ENCODE peak calls at places on chromosome X, in five cellular contexts. W, Y, D, X and I are unnamed samples.

GRCh38 chrX:31993635-31994034 is 921.8 kb upstream of the FTHL17 start:
- DNase-seq in D (no peak), X (no peak), Y (no peak), W (no peak), I (no peak)

GRCh38 chrX:129655547-129656248 is 942 bp upstream of the APLN start:
- DNase-seq in D (no peak), Y (no peak), W (no peak), X (no peak), I (no peak)

GRCh38 chrX:10072786-10073568 is 83.8 kb upstream of the CLCN4 start:
- DNase-seq in D (no peak), Y (no peak), X (no peak), W (no peak), I (no peak)

GRCh38 chrX:54540289-54540688 is 10.3 kb downstream of the GNL3L start:
- DNase-seq in Y (no peak), W (no peak), X (no peak), D (no peak), I (no peak)

GRCh38 chrX:44343412-44343942 is at the start of gene EFHC2:
- DNase-seq in X (peak), W (no peak), Y (peak), D (peak), I (no peak)

GRCh38 chrX:10055430-10055829 is 88.3 kb downstream of the CLDN34 start:
- DNase-seq in D (no peak), X (no peak), W (no peak), Y (no peak), I (no peak)

GRCh38 chrX:1592128-1592862 is 891 bp downstream of the AKAP17A start:
- DNase-seq in W (no peak), Y (no peak), X (peak), D (peak), I (no peak)

GRCh38 chrX:13658602-13659001 is 5.7 kb downstream of the TCEANC start:
- DNase-seq in X (no peak), W (no peak), Y (no peak), D (no peak), I (no peak)

GRCh38 chrX:73765776-73766465 is 202.9 kb downstream of the CHIC1 start:
- DNase-seq in Y (no peak), W (no peak), D (no peak), X (no peak), I (no peak)

GRCh38 chrX:12439396-12439795 is 301.1 kb downstream of the FRMPD4 start:
- DNase-seq in D (no peak), X (no peak), W (no peak), Y (no peak), I (no peak)

GRCh38 chrX:22360129-22360528 is 87.4 kb downstream of the CBLL2 start:
- DNase-seq in D (no peak), X (no peak), Y (no peak), W (no peak), I (no peak)

GRCh38 chrX:15849555-15849954 is 5.1 kb downstream of the AP1S2 start:
- DNase-seq in D (no peak), W (no peak), X (no peak), Y (no peak), I (no peak)

GRCh38 chrX:153971124-153971631 is 440 bp downstream of the HCFC1 start:
- DNase-seq in D (peak), Y (peak), W (peak), X (peak), I (peak)

GRCh38 chrX:50700921-50701320 is 113.1 kb downstream of the SHROOM4 start:
- DNase-seq in Y (no peak), X (no peak), W (no peak), D (no peak), I (no peak)

GRCh38 chrX:129759576-129760061 is 20.1 kb upstream of the SASH3 start:
- DNase-seq in D (no peak), Y (peak), W (no peak), X (no peak), I (no peak)

GRCh38 chrX:41684138-41684537 is 4.6 kb upstream of the GPR34 start:
- DNase-seq in W (no peak), Y (no peak), X (no peak), D (no peak), I (no peak)

DNA sequence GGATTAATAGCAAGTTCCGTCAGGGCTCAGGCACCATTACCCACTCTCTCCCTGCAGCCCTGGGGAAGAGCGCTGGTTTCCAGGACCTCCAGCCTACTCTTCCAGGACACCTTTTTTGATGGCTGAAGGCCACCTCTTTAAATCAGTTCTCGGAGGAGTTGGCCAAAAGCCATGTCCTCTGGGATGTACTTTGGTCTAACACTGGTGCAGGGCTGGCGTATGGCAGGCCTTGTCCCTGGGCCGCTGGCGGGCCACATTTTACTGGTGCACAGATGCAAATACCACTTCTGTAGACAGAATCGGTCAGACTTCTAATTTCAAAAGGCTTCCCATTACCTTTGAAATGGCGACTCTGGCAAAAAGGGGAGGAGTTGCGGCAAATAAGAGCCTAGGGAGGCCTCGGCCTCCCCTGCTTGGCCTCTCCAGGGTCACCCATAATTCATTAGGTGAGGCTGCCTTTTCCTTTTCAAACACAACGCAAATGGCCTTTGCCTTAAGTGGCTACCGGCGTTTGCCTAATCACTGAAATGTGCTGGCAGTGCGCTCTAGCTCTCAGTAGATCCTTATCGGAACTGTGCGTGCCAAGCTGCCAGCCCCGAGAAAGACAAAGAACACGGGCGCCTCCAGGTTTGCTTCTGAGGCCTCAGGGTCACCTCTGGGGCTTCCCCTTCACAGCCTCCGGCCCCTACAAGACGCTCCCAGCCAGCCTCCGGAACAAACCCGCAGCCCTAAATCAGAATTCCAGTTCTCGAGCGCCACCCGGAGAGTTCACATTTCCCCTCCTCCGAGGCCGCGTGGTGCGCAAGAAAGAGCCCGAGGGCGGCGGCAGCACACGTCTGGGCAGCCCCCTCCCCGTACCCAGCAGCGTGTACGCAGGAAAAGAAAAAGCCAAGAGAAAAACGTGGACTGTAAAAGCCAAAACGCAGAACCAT is 76.2 kb upstream of the BCOR start:
- DNase-seq in Y (no peak), X (no peak), W (no peak), D (peak), I (no peak)
- TF ChIP-seq CTCF in Y (no peak), X (no peak), W (no peak), D (no peak), I (no peak)

DNA sequence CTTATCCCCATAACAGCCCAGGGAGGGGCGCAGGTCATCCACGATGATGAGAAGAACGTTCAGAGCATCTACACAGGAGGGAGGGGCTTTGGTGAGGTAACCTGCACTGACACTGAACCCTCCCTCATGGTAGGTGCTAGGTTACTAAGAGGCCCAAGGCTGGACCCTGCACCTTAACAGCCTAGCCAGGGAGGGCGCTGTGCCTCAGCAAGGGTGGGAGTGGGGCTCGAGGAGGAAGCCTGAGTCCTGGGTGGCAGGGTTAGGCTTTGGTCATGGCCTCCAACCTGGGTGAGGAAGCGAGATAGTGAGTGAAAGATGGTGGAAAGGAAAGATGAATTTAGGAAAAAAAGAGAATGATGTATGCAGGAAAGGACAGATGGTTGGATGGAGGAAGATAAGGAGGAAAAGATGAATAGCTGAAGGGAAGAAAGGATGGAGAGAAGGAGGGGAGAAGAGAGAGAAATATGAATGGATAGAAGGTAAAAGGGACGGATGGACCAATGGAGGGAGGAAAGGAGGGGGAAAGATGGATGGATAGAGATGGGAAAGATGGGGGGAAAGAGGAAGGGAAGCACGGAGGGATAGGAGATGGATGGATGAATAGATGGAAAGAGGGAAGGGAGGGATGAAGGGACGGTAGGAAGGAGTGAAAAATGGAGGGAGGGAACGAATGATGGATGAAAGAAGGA is 736 bp downstream of the IDS start:
- DNase-seq in D (peak), X (no peak), Y (peak), W (no peak), I (no peak)
- TF ChIP-seq CTCF in D (no peak), X (peak), Y (no peak), W (peak), I (no peak)

GRCh38 chrX:55714111-55714510 is 3.4 kb upstream of the RRAGB start:
- DNase-seq in Y (no peak), W (no peak), D (no peak), X (no peak), I (no peak)

GRCh38 chrX:55713635-55714034 is 3.9 kb upstream of the RRAGB start:
- DNase-seq in W (no peak), Y (no peak), X (no peak), D (no peak), I (no peak)

GRCh38 chrX:55717521-55718497 is at the start of gene RRAGB:
- DNase-seq in W (peak), X (peak), D (peak), Y (peak), I (peak)

GRCh38 chrX:55716937-55717336 is 612 bp upstream of the RRAGB start:
- DNase-seq in D (no peak), Y (no peak), X (no peak), W (no peak), I (no peak)

DNA sequence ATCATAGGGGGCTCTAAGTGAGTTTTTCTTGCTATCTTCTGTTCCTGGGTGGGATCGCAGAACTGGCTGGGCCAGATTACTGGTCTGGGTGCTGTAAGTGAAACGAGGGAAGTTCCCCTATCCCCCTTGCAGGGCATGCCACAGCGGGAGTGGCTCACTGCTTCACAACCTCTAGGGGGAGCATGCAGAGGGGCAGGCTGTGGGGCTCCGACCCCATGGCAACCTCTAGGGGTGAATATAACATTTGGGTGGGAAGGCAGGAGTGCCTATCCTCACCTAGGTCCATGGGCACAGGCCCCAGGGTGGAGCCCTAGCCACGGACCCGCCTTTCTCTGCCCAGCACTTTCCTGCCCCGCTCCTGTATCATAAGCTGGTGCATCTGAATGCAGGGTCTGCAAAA is 1.7 kb upstream of the RRAGB start:
- DNase-seq in X (no peak), Y (no peak), W (no peak), D (no peak), I (no peak)
- TF ChIP-seq CTCF in X (no peak), Y (no peak), W (no peak), D (no peak), I (no peak)

GRCh38 chrX:27674491-27674890 is 84.3 kb downstream of the DCAF8L2 start:
- DNase-seq in D (no peak), X (no peak), Y (no peak), W (no peak), I (no peak)

GRCh38 chrX:27680726-27681125 is 90.6 kb downstream of the DCAF8L2 start:
- DNase-seq in X (no peak), Y (no peak), D (no peak), W (no peak), I (no peak)

GRCh38 chrX:27675493-27675892 is 85.3 kb downstream of the DCAF8L2 start:
- DNase-seq in W (no peak), D (no peak), X (no peak), Y (no peak), I (no peak)

DNA sequence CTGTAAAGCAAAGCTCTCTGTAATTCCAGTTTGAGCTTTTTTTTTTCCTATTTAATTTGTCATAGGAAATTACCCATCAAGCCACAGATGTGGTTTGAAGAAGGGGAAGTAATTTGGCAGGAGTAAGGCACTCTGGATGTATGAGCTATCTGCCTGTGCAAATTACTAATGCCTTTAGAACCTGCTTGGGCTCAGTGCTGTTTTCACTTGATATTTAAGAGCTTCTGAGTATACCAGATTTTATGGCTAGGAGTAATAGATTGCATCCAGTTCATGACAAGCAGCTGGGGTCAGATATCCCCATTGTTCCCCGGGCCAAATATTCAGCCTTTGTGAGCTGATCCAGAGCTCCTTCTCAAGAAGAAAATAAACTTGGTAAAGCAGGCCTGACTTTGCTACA is 89.1 kb downstream of the DCAF8L2 start:
- DNase-seq in Y (no peak), X (no peak), W (no peak), D (no peak), I (no peak)
- TF ChIP-seq CTCF in Y (no peak), X (no peak), W (no peak), D (no peak), I (no peak)